ENCODE peak calls at places on chromosomes 4 and X, in ten cellular contexts. Q is mesenchymal stem cell; D is sigmoid colon; T is astrocyte; C is CD8-positive, alpha-beta memory T cell; G is CD4-positive, alpha-beta memory T cell; Y is tibial nerve; A is HL-60; W is heart right ventricle; V is breast epithelium. U is an unnamed sample.

GRCh38 chrX:15790766-15791380 is 589 bp downstream of the ZRSR2 start:
- DNase-seq in T (no peak), Y (no peak), A (no peak), C (no peak), D (no peak), W (no peak), Q (no peak), G (no peak), V (no peak), U (no peak)

GRCh38 chrX:7100022-7100421 is 47.5 kb upstream of the STS start:
- DNase-seq in C (no peak), D (no peak), Q (no peak), V (no peak), G (no peak), W (no peak), T (no peak), A (no peak), Y (no peak), U (no peak)

GRCh38 chr4:64584981-64585557 is 175.8 kb upstream of the TECRL start:
- DNase-seq in A (no peak), Y (no peak), V (no peak), G (peak), Q (peak), W (no peak), D (no peak), T (peak), C (no peak), U (no peak)

GRCh38 chr4:73589887-73590801 is 30.1 kb downstream of the RASSF6 start:
- DNase-seq in Q (peak), C (no peak), G (no peak), D (no peak), A (no peak), V (no peak), W (no peak), T (peak), Y (no peak), U (no peak)

GRCh38 chr4:84474107-84474506 is 25.0 kb downstream of the NKX6-1 start:
- DNase-seq in Y (no peak), G (no peak), V (no peak), C (no peak), T (no peak), W (no peak), Q (no peak), A (no peak), D (no peak), U (no peak)

GRCh38 chr4:26022346-26022891 is 108.4 kb downstream of the SMIM20 start:
- DNase-seq in A (no peak), C (no peak), T (peak), G (no peak), V (no peak), Q (peak), D (no peak), Y (no peak), W (no peak), U (no peak)

GRCh38 chr4:54041916-54042315 is 22.5 kb downstream of the CHIC2 start:
- DNase-seq in V (no peak), C (no peak), T (no peak), W (no peak), Y (no peak), A (no peak), Q (no peak), G (no peak), D (no peak), U (no peak)

GRCh38 chr4:87465739-87466366 is 43.5 kb downstream of the NUDT9 start:
- DNase-seq in C (peak), D (no peak), V (no peak), A (peak), Y (peak), Q (peak), G (peak), T (peak), W (no peak), U (peak)

GRCh38 chr4:3851211-3851610 is 85.0 kb downstream of the ADRA2C start:
- DNase-seq in C (no peak), G (no peak), Q (no peak), W (no peak), V (no peak), D (no peak), A (no peak), Y (no peak), T (no peak), U (no peak)

GRCh38 chr4:7915875-7916242 is 23.8 kb downstream of the AFAP1 start:
- DNase-seq in C (no peak), T (no peak), A (no peak), Q (no peak), V (peak), W (no peak), G (no peak), Y (no peak), D (no peak), U (no peak)

GRCh38 chrX:132750312-132751042 is 208.0 kb downstream of the HS6ST2 start:
- DNase-seq in Q (peak), T (no peak), W (no peak), A (no peak), D (no peak), G (no peak), V (no peak), C (no peak), Y (no peak), U (no peak)

GRCh38 chr4:183909187-183909586 is 4.1 kb downstream of the STOX2 start:
- DNase-seq in G (no peak), T (no peak), D (no peak), Y (no peak), Q (no peak), V (no peak), W (no peak), A (no peak), C (no peak), U (no peak)

GRCh38 chr4:7828926-7829325 is 110.7 kb downstream of the AFAP1 start:
- DNase-seq in D (peak), Y (no peak), G (no peak), T (peak), A (no peak), C (no peak), W (no peak), V (no peak), Q (peak), U (no peak)

GRCh38 chr4:41362647-41363383 is 106.1 kb downstream of the UCHL1 start:
- DNase-seq in T (no peak), Q (peak), V (no peak), C (no peak), W (no peak), A (no peak), Y (no peak), D (no peak), G (no peak), U (no peak)

DNA sequence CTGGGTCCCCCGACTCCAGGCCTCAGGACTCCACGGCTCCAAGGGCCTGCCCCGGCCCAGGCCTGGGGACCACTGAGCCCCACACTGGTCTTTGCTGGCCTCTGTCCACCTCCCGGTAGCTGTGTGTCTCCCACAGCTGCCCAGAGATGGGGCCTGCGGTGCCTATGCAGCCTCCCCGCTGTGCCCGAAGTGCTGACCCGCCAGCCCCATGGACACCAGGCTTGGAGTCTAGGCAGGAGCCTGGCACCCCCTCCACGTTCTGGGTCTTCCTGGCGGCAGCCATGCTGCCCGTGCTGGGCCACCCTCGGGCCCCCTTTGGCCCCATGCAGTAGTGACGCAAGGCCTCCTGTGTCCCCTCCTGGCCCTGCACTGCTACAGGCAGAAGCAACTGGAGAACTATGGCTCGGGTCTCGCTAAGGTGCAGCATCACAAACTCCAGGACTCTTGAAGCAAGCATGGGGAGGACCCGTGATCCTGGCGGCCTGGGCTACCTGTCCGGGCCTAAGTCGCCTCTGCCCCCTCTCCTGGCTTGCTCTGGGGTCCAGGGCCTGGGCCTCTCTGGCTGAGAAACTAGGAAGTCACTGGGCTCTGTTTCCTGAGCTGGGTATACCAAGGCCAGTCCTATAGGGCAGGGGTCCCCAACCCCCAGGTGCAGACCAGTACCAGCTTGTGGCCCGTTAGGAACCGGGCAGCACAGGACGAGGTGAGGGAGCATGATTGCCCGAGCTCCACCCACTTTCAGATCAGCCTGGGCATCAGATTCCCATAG is 878 bp downstream of the MYL5 start:
- DNase-seq in A (peak), G (no peak), V (no peak), D (no peak), C (no peak), Y (no peak), T (no peak), W (no peak), Q (no peak), U (no peak)
- H3K27ac ChIP-seq in A (peak), G (peak), V (peak), D (peak), C (peak), Y (peak), T (peak), W (peak), Q (no peak), U (peak)

DNA sequence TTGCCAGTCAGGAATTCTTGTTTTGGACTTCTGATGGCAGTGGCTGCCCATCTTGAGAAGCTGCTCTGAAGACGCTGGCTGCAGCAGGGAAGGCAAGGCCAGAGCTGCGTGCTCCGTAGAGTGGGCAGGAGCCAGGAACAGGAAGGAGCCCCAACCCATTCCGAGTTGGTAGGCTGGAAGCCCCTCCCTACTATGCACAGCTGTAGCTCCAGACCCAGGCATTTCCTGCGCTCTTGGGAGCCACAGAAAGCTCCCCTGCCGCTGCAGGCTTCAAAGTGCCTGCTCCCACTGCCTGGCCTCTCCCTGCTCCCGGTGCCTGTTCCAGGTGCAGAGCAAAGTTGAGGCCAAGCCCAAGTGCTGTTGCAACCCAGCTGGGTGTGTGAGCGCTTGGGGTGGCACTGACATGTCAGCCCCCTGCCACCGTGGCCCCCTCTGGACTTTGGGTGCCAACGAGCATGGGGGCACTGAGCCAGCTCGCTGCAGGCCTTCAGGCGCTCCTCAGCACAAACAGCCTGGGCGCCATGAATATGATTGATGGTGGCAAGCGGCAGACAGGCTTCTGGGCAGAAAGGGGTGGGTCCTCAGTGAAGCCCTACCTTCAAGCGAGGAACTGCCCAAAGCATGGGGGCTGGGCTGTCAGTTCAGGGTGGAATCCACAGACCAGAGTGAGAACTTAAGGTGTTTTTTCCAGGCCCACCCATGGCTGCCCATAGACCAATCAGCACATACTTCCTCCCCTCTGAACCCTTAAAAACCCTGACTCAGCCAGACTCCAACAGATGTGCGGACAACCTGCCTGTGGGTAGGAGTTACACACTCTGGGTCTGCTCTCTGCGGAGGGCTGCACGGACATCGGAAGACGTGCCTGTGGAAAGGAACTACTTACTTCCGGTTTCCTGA is 677.2 kb upstream of the INTU start:
- DNase-seq in G (no peak), W (no peak), Y (no peak), D (no peak), C (no peak), V (no peak), Q (no peak), T (no peak), A (no peak), U (no peak)
- H3K4me3 ChIP-seq in G (no peak), W (no peak), Y (no peak), D (no peak), C (no peak), V (no peak), Q (no peak), T (no peak), A (no peak), U (no peak)

GRCh38 chr4:1014395-1015167 is 3.2 kb downstream of the FGFRL1 start:
- DNase-seq in W (no peak), D (no peak), T (no peak), A (no peak), C (no peak), Q (no peak), G (no peak), Y (no peak), V (no peak), U (no peak)

GRCh38 chr4:1017211-1017610 is 5.8 kb downstream of the FGFRL1 start:
- DNase-seq in T (no peak), Q (no peak), V (no peak), G (no peak), A (no peak), Y (no peak), W (no peak), D (no peak), C (no peak), U (no peak)

GRCh38 chr4:1013225-1014073 is 2.0 kb downstream of the FGFRL1 start:
- DNase-seq in V (no peak), T (no peak), W (no peak), C (no peak), D (no peak), Q (no peak), Y (no peak), A (no peak), G (no peak), U (no peak)

GRCh38 chr4:1015746-1016145 is 4.3 kb downstream of the FGFRL1 start:
- DNase-seq in Q (no peak), W (no peak), T (no peak), G (no peak), Y (no peak), A (no peak), C (no peak), V (no peak), D (no peak), U (no peak)

GRCh38 chr4:1015179-1015578 is 3.8 kb downstream of the FGFRL1 start:
- DNase-seq in T (no peak), C (no peak), Q (no peak), G (no peak), V (no peak), W (no peak), A (no peak), D (no peak), Y (no peak), U (no peak)
- H3K27ac ChIP-seq in T (no peak), C (no peak), Q (no peak), G (no peak), V (no peak), W (no peak), A (no peak), D (no peak), Y (peak), U (no peak)

DNA sequence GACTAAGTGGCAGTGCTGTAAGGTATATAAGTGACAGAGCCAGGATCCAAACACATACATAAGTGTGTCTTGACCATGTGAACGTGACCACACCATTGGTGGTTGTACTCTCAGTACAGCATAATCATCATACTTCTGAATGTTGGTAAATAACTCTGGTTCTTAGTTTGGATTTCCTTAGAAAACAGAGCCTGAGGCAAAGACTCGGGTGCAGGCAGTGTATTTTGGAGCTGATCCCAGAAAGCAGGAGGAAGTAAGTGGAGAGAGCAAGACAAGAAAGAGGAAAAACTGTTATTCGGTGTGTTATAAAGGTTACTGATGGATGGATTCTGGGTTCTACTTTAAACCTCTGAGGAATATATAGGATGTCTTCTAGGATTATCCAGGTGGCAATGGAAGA is 127.9 kb downstream of the SLC39A8 start:
- DNase-seq in G (no peak), A (no peak), C (no peak), D (no peak), Y (no peak), W (no peak), V (no peak), T (no peak), Q (no peak), U (no peak)
- H3K4me3 ChIP-seq in G (no peak), A (no peak), C (no peak), D (no peak), Y (no peak), W (no peak), V (no peak), T (no peak), Q (no peak), U (no peak)

DNA sequence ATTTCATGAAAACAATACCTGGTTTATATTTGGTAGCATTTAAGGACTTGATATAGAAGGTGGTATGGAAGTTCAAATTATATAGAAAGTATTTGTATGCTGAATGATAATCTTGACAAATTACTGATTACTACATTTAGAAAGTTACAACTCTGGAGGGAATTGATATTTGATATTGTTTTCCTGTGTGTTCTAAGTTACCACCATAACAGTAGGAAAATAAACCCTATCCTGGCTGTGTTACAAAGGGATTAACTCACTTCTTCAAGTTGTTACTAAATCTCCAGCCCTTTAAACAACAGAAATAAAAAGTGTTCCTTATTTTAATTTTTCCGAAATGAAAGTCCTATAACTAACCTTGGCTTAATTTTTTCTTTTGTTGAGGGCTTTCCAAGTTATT is 36.6 kb downstream of the FHL1 start:
- DNase-seq in A (no peak), G (no peak), V (no peak), T (no peak), D (no peak), Q (no peak), Y (no peak), C (no peak), W (no peak), U (no peak)
- H3K27ac ChIP-seq in A (no peak), G (no peak), V (no peak), T (no peak), D (peak), Q (no peak), Y (no peak), C (no peak), W (peak), U (no peak)

GRCh38 chrX:105635794-105636193 is 186.5 kb upstream of the NRK start:
- DNase-seq in W (no peak), Q (no peak), C (no peak), Y (no peak), A (no peak), V (no peak), D (no peak), T (no peak), G (no peak), U (no peak)

GRCh38 chrX:105634180-105634579 is 188.2 kb upstream of the NRK start:
- DNase-seq in A (no peak), Q (no peak), T (no peak), C (no peak), Y (no peak), G (no peak), V (no peak), W (no peak), D (no peak), U (no peak)

GRCh38 chrX:105636667-105637066 is 185.7 kb upstream of the NRK start:
- DNase-seq in Q (peak), D (no peak), V (no peak), G (no peak), W (no peak), A (no peak), C (no peak), Y (no peak), T (no peak), U (no peak)
- H3K4me3 ChIP-seq in Q (no peak), D (no peak), V (no peak), G (no peak), W (no peak), A (no peak), C (no peak), Y (no peak), T (no peak), U (no peak)

GRCh38 chr4:188976644-188977115 is 837.4 kb downstream of the TRIML1 start:
- DNase-seq in C (no peak), T (peak), V (no peak), Y (no peak), A (no peak), D (no peak), Q (peak), W (no peak), G (no peak), U (no peak)
- H3K27ac ChIP-seq in C (no peak), T (no peak), V (no peak), Y (no peak), A (no peak), D (no peak), Q (peak), W (no peak), G (no peak), U (no peak)

GRCh38 chr4:168153596-168154440 is 61.5 kb downstream of the ANXA10 start:
- DNase-seq in C (peak), D (no peak), T (peak), V (peak), Q (peak), A (peak), G (peak), Y (peak), W (peak), U (peak)

GRCh38 chr4:168151313-168151712 is 59.0 kb downstream of the ANXA10 start:
- DNase-seq in W (no peak), T (no peak), C (no peak), Q (no peak), V (no peak), A (no peak), Y (no peak), G (no peak), D (no peak), U (no peak)

GRCh38 chr4:168150651-168151050 is 58.3 kb downstream of the ANXA10 start:
- DNase-seq in C (no peak), Q (no peak), V (no peak), D (no peak), Y (no peak), G (no peak), W (no peak), A (no peak), T (peak), U (no peak)

GRCh38 chr4:168154546-168155277 is 62.4 kb downstream of the ANXA10 start:
- DNase-seq in W (no peak), A (no peak), Q (no peak), D (no peak), V (no peak), Y (no peak), G (no peak), C (no peak), T (no peak), U (no peak)

DNA sequence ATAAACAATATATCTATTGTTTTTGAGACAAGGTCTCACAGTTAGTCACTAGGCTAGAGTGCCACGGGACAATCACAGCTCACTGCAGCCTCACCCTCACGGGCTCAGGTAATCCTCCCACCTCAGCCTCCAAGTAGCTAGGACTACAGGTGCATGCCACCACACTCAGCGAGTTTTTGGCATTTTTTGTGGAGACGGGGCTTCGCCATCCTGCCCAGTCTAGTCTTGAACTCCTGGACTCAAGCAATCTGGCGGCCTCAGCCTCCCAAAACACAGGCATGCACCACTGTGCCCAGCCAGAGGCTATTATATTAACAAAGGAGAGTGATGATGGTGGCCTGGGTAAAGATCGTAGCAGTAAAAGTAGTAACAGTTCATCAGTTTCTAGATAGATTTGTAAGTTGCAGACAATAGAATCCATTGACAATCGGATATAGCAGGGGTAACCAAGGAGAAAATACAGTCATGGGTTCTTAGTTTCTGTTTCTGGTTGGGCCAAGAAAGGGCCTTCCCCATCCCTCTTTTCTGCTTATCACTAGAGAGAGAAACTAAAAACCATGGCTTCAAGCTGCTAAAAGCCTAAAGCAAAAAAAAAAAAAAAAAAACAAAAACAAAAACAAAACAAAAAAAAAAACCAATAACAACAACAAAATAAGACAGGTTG is 60.6 kb downstream of the ANXA10 start:
- DNase-seq in W (no peak), D (no peak), T (no peak), C (no peak), A (no peak), Q (no peak), V (no peak), Y (no peak), G (no peak), U (no peak)
- H3K4me3 ChIP-seq in W (peak), D (no peak), T (no peak), C (no peak), A (no peak), Q (peak), V (no peak), Y (no peak), G (no peak), U (no peak)

U was measured in naive thymus-derived CD4-positive, alpha-beta T cell.